ENCODE peak calls at places on chromosomes 5 and 9, in seven cellular contexts. G is glomerular endothelial cell, O is A549, R is M059J, C is PC-3, N is RWPE1, Y is HCT116. V is an unnamed sample.

GRCh38 chr5:73857446-73857845 is 231.4 kb downstream of the ARHGEF28 start:
- DNase-seq in G (no peak), O (no peak), R (no peak), C (no peak), N (no peak), Y (no peak), V (no peak)

GRCh38 chr9:88198346-88198807 is 60.1 kb upstream of the SPATA31C2 start:
- DNase-seq in G (no peak), O (peak), R (peak), C (peak), N (peak), Y (no peak), V (peak)

GRCh38 chr9:120579139-120579749 is 723 bp downstream of the CDK5RAP2 start:
- DNase-seq in G (no peak), O (peak), R (peak), C (peak), N (peak), Y (no peak), V (peak)

GRCh38 chr9:131020388-131020787 is 11.4 kb downstream of the LAMC3 start:
- DNase-seq in G (no peak), O (no peak), R (peak), C (peak), N (no peak), Y (no peak), V (no peak)

GRCh38 chr9:86368871-86369521 is 14.8 kb upstream of the TUT7 start:
- DNase-seq in G (no peak), O (no peak), R (peak), C (peak), N (peak), Y (no peak), V (no peak)

GRCh38 chr5:62115009-62115408 is 191.0 kb upstream of the KIF2A start:
- DNase-seq in G (no peak), O (no peak), R (no peak), C (no peak), N (no peak), Y (no peak), V (no peak)

GRCh38 chr5:140341591-140341990 is 4.8 kb downstream of the HBEGF start:
- DNase-seq in G (no peak), O (no peak), R (peak), C (no peak), N (no peak), Y (no peak), V (no peak)

GRCh38 chr9:33112099-33112498 is 35.6 kb upstream of the SMU1 start:
- DNase-seq in G (no peak), O (no peak), R (no peak), C (no peak), N (no peak), Y (no peak), V (no peak)

GRCh38 chr9:83708515-83709158 is 879 bp upstream of the UBQLN1 start:
- DNase-seq in G (no peak), O (peak), R (peak), C (peak), N (peak), Y (peak), V (peak)

GRCh38 chr5:169803077-169803981 is 166.3 kb downstream of the DOCK2 start:
- DNase-seq in G (no peak), O (no peak), R (peak), C (peak), N (no peak), Y (no peak), V (no peak)

GRCh38 chr9:114235113-114235589 is 79.8 kb downstream of the COL27A1 start:
- DNase-seq in G (no peak), O (no peak), R (no peak), C (no peak), N (no peak), Y (no peak), V (no peak)

GRCh38 chr5:173736923-173737412 is 120.5 kb upstream of the BOD1 start:
- DNase-seq in G (no peak), O (no peak), R (no peak), C (no peak), N (no peak), Y (no peak), V (no peak)

GRCh38 chr5:100456615-100457014 is 78.6 kb upstream of the FAM174A start:
- DNase-seq in G (no peak), O (no peak), R (no peak), C (no peak), N (no peak), Y (no peak), V (no peak)

GRCh38 chr5:161846731-161847130 is 1.2 kb upstream of the GABRA1 start:
- DNase-seq in G (no peak), O (no peak), R (peak), C (peak), N (no peak), Y (no peak), V (peak)

GRCh38 chr9:33157960-33158359 is 9.2 kb downstream of the B4GALT1 start:
- DNase-seq in G (no peak), O (no peak), R (no peak), C (no peak), N (no peak), Y (no peak), V (no peak)

GRCh38 chr9:37035472-37036236 is 1.6 kb upstream of the PAX5 start:
- DNase-seq in G (no peak), O (no peak), R (no peak), C (no peak), N (no peak), Y (no peak), V (no peak)

GRCh38 chr5:141489841-141490240 is 960 bp downstream of the PCDHGC5 start:
- DNase-seq in G (no peak), O (no peak), R (no peak), C (no peak), N (no peak), Y (no peak), V (no peak)

GRCh38 chr9:21966140-21966851 is 27.9 kb downstream of the CDKN2A start:
- DNase-seq in G (no peak), O (no peak), R (no peak), C (no peak), N (no peak), Y (no peak), V (no peak)

GRCh38 chr5:6728011-6728794 is 15.0 kb downstream of the TENT4A start:
- DNase-seq in G (no peak), O (no peak), R (no peak), C (no peak), N (no peak), Y (no peak), V (no peak)

GRCh38 chr5:83919071-83920041 is 198.7 kb upstream of the HAPLN1 start:
- DNase-seq in G (no peak), O (no peak), R (peak), C (no peak), N (no peak), Y (no peak), V (no peak)

GRCh38 chr9:129509508-129509907 is 111.4 kb downstream of the C9orf50 start:
- DNase-seq in G (no peak), O (no peak), R (peak), C (peak), N (no peak), Y (no peak), V (no peak)

GRCh38 chr9:7324031-7324654 is 475.4 kb downstream of the DMAC1 start:
- DNase-seq in G (no peak), O (no peak), R (peak), C (no peak), N (no peak), Y (no peak), V (no peak)

GRCh38 chr5:95564450-95564849 is 9.5 kb downstream of the ARSK start:
- DNase-seq in G (no peak), O (no peak), R (no peak), C (no peak), N (no peak), Y (no peak), V (no peak)